ENCODE peak calls at places on chromosomes 12 and 14, in eight cellular contexts. Z is H1, X is kidney epithelial cell, J is IMR-90, B is DND-41, P is psoas muscle, V is left lung, T is choroid plexus epithelial cell. Y is an unnamed sample.

GRCh38 chr14:75454963-75455546 is 27.2 kb downstream of the JDP2 start:
- DNase-seq in V (peak; percentile 60), J (peak; percentile 76), X (peak; percentile 51), T (peak; percentile 95), P (peak; percentile 91), Z (no peak), B (no peak), Y (peak; percentile 40)

GRCh38 chr14:31360919-31361662 is 59.3 kb downstream of the HEATR5A start:
- DNase-seq in X (peak; percentile 37), Z (no peak), P (no peak), J (peak; percentile 64), B (no peak), V (no peak), T (no peak), Y (no peak)

GRCh38 chr14:29222671-29223268 is 456.2 kb downstream of the FOXG1 start:
- DNase-seq in P (no peak), V (no peak), X (no peak), T (peak; percentile 85), Z (no peak), B (no peak), J (peak; percentile 73), Y (peak; percentile 53)

GRCh38 chr12:52353766-52354165 is 13.5 kb downstream of the KRT85 start:
- DNase-seq in T (no peak), X (no peak), J (no peak), B (no peak), V (no peak), Z (no peak), P (no peak), Y (no peak)

GRCh38 chr14:76862546-76863282 is 36.5 kb downstream of the LRRC74A start:
- DNase-seq in T (no peak), J (no peak), P (no peak), V (no peak), Z (no peak), B (no peak), X (no peak), Y (no peak)

GRCh38 chr12:54658306-54659264 is 10.4 kb upstream of the DCD start:
- DNase-seq in J (peak; percentile 6), P (no peak), Z (peak; percentile 53), B (peak; percentile 56), X (no peak), V (no peak), T (peak; percentile 48), Y (no peak)

GRCh38 chr12:132658149-132658905 is 28.8 kb downstream of the POLE start:
- DNase-seq in X (no peak), B (no peak), Z (no peak), J (no peak), P (no peak), V (no peak), T (no peak), Y (no peak)

GRCh38 chr14:43894534-43894933 is 612.5 kb downstream of the FSCB start:
- DNase-seq in X (no peak), Z (no peak), P (no peak), J (peak; percentile 0), B (no peak), V (no peak), T (no peak), Y (no peak)

GRCh38 chr14:92702441-92702918 is 45.9 kb downstream of the LGMN start:
- DNase-seq in X (no peak), T (no peak), B (no peak), J (no peak), Z (no peak), V (peak; percentile 52), P (peak; percentile 39), Y (no peak)

GRCh38 chr14:90807060-90807459 is 9.2 kb downstream of the TTC7B start:
- DNase-seq in J (no peak), Z (no peak), B (no peak), T (no peak), P (peak; percentile 49), X (no peak), V (no peak), Y (no peak)

GRCh38 chr12:19757317-19757877 is 318.1 kb downstream of the AEBP2 start:
- DNase-seq in J (peak; percentile 64), T (peak; percentile 75), V (no peak), X (no peak), P (no peak), Z (no peak), B (no peak), Y (peak; percentile 56)

GRCh38 chr12:87157791-87158190 is 871.4 kb downstream of the C12orf50 start:
- DNase-seq in B (no peak), J (peak; percentile 97), T (peak; percentile 98), V (no peak), Z (peak; percentile 27), P (no peak), X (peak; percentile 77), Y (peak; percentile 88)

GRCh38 chr12:82510386-82510785 is 152.1 kb downstream of the METTL25 start:
- DNase-seq in P (no peak), X (no peak), Z (no peak), T (no peak), J (no peak), B (no peak), V (no peak), Y (no peak)

GRCh38 chr12:120366341-120366705 is 2.6 kb downstream of the MSI1 start:
- DNase-seq in B (no peak), J (no peak), T (no peak), X (no peak), V (no peak), Z (no peak), P (no peak), Y (no peak)

GRCh38 chr14:66380143-66380542 is 106.0 kb upstream of the CCDC196 start:
- DNase-seq in V (no peak), X (no peak), B (no peak), T (no peak), P (no peak), Z (no peak), J (no peak), Y (no peak)

GRCh38 chr12:120388711-120389431 is 19.9 kb upstream of the MSI1 start:
- DNase-seq in X (no peak), P (no peak), J (no peak), T (no peak), Z (peak; percentile 71), V (no peak), B (no peak), Y (no peak)

GRCh38 chr14:66008631-66009030 is 477.5 kb upstream of the CCDC196 start:
- DNase-seq in J (no peak), Z (no peak), P (no peak), V (no peak), T (no peak), B (no peak), X (no peak), Y (no peak)

GRCh38 chr12:47894652-47895051 is 10.1 kb downstream of the VDR start:
- DNase-seq in J (no peak), B (no peak), Z (no peak), X (no peak), P (no peak), T (no peak), V (no peak), Y (no peak)

GRCh38 chr12:83527700-83528281 is 841.1 kb downstream of the TMTC2 start:
- DNase-seq in T (no peak), J (no peak), B (no peak), X (no peak), Z (no peak), P (no peak), V (no peak), Y (no peak)

GRCh38 chr14:44352212-44352611 is 154.9 kb downstream of the FSCB start:
- DNase-seq in J (no peak), X (no peak), V (no peak), T (no peak), B (no peak), P (no peak), Z (no peak), Y (no peak)

GRCh38 chr14:63182967-63183366 is 21.3 kb upstream of the RHOJ start:
- DNase-seq in V (no peak), J (no peak), B (no peak), X (no peak), P (no peak), Z (no peak), T (no peak), Y (no peak)

GRCh38 chr12:111222027-111222414 is 146.9 kb downstream of the PHETA1 start:
- DNase-seq in P (no peak), Z (no peak), V (no peak), B (no peak), T (no peak), X (no peak), J (no peak), Y (no peak)

GRCh38 chr12:18284461-18284860 is 23.1 kb downstream of the PIK3C2G start:
- DNase-seq in T (no peak), J (no peak), P (no peak), V (no peak), Z (no peak), X (no peak), B (no peak), Y (no peak)

DNA sequence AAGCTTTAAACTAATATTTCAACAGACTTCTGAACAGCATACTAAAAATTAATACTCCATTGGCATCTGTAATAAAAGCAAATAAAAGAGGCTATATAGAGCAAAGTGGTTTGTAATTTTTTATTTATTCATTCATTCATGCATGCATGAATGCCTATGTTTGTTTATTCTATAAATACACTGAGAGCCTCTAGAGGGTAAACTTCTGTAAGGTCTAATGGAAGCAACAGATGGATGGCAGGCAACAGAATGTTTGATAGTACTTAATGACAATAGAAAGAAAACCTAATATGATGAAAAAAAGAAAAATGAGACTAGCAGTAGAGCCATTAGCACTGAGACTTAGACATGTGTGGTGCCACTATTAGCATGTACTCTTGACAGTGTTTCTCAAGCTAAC is 253.1 kb downstream of the CCDC91 start:
- DNase-seq in V (no peak), J (no peak), B (no peak), Z (no peak), X (no peak), T (no peak), P (no peak), Y (no peak)
- TF ChIP-seq CTCF in V (no peak), J (no peak), B (no peak), Z (no peak), X (no peak), T (no peak), P (no peak), Y (no peak)

GRCh38 chr12:6334940-6335450 is 6.9 kb downstream of the TNFRSF1A start:
- DNase-seq in X (no peak), J (peak; percentile 39), V (no peak), P (no peak), Z (no peak), B (no peak), T (peak; percentile 57), Y (no peak)
- H3K4me3 ChIP-seq in X (no peak overlapping the region), J (no peak overlapping the region), V (peak overlapping the region; percentile 100), P (peak overlapping the region; percentile 99), Z (no peak overlapping the region), B (no peak overlapping the region), T (peak overlapping the region; percentile 50), Y (peak overlapping the region; percentile 99)

GRCh38 chr14:79580908-79581307 is 630.4 kb downstream of the DIO2 start:
- DNase-seq in Z (no peak), V (no peak), X (no peak), P (no peak), T (no peak), J (no peak), B (no peak), Y (no peak)
- TF ChIP-seq CTCF in Z (no peak), V (no peak), X (no peak), P (no peak), T (no peak), J (no peak), B (no peak), Y (no peak)

DNA sequence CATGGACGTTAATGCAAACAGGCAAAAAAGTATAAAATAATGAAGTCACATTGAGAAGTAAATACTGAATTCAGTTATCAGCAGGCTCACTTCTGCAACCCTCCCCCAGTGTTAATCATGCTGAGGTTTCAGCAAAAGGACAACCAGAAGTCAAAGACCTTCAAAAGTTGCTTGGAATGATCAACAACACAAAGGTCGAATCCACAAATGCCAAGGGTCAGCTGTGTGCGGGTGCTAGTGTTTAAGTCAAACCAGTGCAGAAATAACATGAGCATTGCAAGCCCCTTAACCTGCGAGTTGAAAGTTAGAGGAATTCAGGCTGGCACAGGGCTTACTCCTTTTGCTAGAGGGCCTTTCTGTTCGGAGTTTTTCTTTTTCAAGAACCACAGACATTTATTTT is 436.7 kb upstream of the SEL1L start:
- DNase-seq in P (no peak), T (no peak), X (no peak), V (no peak), Z (no peak), J (no peak), B (no peak), Y (no peak)
- H3K4me3 ChIP-seq in P (no peak overlapping the region), T (no peak overlapping the region), X (no peak overlapping the region), V (no peak overlapping the region), Z (no peak overlapping the region), J (no peak overlapping the region), B (no peak overlapping the region), Y (no peak overlapping the region)